ENCODE peak calls at places on chromosomes 16 and 17, in four cellular contexts. J is left cardiac atrium, Z is WTC11, C is dermis microvascular lymphatic vessel endothelial cell. B is an unnamed sample.

GRCh38 chr17:1399366-1399678 is 700 bp downstream of the YWHAE start:
- DNase-seq in J (peak), Z (no peak), C (no peak), B (no peak)

GRCh38 chr16:55370762-55371482 is 46.9 kb downstream of the IRX6 start:
- DNase-seq in J (peak), Z (peak), C (peak), B (peak)

GRCh38 chr17:62716834-62717588 is 89.5 kb downstream of the MRC2 start:
- DNase-seq in J (no peak), Z (no peak), C (no peak), B (no peak)

GRCh38 chr16:31118223-31119155 is 1.0 kb downstream of the KAT8 start:
- DNase-seq in J (no peak), Z (no peak), C (no peak), B (peak)

GRCh38 chr17:81479175-81479574 is 33.4 kb downstream of the ACTG1 start:
- DNase-seq in J (no peak), Z (no peak), C (no peak), B (no peak)

GRCh38 chr17:31686495-31686894 is 172.5 kb downstream of the COPRS start:
- DNase-seq in J (no peak), Z (no peak), C (no peak), B (no peak)

GRCh38 chr16:21301168-21301894 is 23.2 kb upstream of the CRYM start:
- DNase-seq in J (peak), Z (peak), C (peak), B (peak)

GRCh38 chr16:63447121-63447520 is 1410.9 kb upstream of the CDH8 start:
- DNase-seq in J (no peak), Z (no peak), C (no peak), B (no peak)

GRCh38 chr17:7852919-7853692 is 1.8 kb upstream of the TMEM88 start:
- DNase-seq in J (peak), Z (peak), C (no peak), B (peak)

GRCh38 chr17:77779711-77780539 is 178.6 kb upstream of the TNRC6C start:
- DNase-seq in J (peak), Z (no peak), C (no peak), B (no peak)

GRCh38 chr17:76326306-76326705 is 18.2 kb upstream of the QRICH2 start:
- DNase-seq in J (no peak), Z (no peak), C (peak), B (no peak)

GRCh38 chr16:25189305-25189704 is 27.4 kb upstream of the AQP8 start:
- DNase-seq in J (no peak), Z (no peak), C (no peak), B (no peak)

GRCh38 chr16:79653337-79654000 is 52.9 kb upstream of the MAF start:
- DNase-seq in J (peak), Z (no peak), C (no peak), B (peak)

GRCh38 chr16:23670137-23670776 is 8.4 kb upstream of the PLK1 start:
- DNase-seq in J (no peak), Z (no peak), C (peak), B (no peak)

GRCh38 chr17:8681175-8681949 is 50.8 kb upstream of the MYH10 start:
- DNase-seq in J (no peak), Z (no peak), C (peak), B (no peak)

GRCh38 chr17:81517009-81517338 is 4.4 kb upstream of the ACTG1 start:
- DNase-seq in J (no peak), Z (no peak), C (no peak), B (no peak)

GRCh38 chr16:17302620-17303019 is 168.1 kb downstream of the XYLT1 start:
- DNase-seq in J (no peak), Z (no peak), C (no peak), B (no peak)

GRCh38 chr17:68290955-68291835 is at the start of the genes ARSG and SLC16A6:
- DNase-seq in J (peak), Z (peak), C (peak), B (peak)

GRCh38 chr17:72560303-72561247 is 439.8 kb downstream of the SOX9 start:
- DNase-seq in J (no peak), Z (peak), C (peak), B (no peak)

GRCh38 chr16:11300560-11300892 is 19.4 kb upstream of the PRM1 start:
- DNase-seq in J (no peak), Z (no peak), C (no peak), B (no peak)

GRCh38 chr17:36001862-36002603 is 680 bp upstream of the CCL15 start:
- DNase-seq in J (no peak), Z (no peak), C (no peak), B (no peak)

GRCh38 chr17:21194210-21194609 is 19.8 kb downstream of the TMEM11 start:
- DNase-seq in J (no peak), Z (no peak), C (no peak), B (no peak)

GRCh38 chr17:48915459-48916282 is 7.5 kb downstream of the UBE2Z start:
- DNase-seq in J (no peak), Z (no peak), C (peak), B (no peak)

B was measured in ovary.